ENCODE peak calls at places on chromosome 17, in five cellular contexts. N, J, M, V and T are unnamed samples.

GRCh38 chr17:57819273-57819672 is 30.6 kb downstream of the MRPS23 start:
- DNase-seq in N (no peak), J (no peak), M (no peak), V (no peak), T (no peak)

GRCh38 chr17:43534909-43535308 is 11.2 kb downstream of the ETV4 start:
- DNase-seq in N (no peak), J (no peak), M (no peak), V (no peak), T (no peak)

GRCh38 chr17:13244511-13244910 is 226.7 kb upstream of the ELAC2 start:
- DNase-seq in N (no peak), J (no peak), M (no peak), V (no peak), T (no peak)

GRCh38 chr17:67718325-67718941 is 697 bp downstream of the NOL11 start:
- DNase-seq in N (no peak), J (no peak), M (no peak), V (peak), T (no peak)

GRCh38 chr17:38463451-38463858 is 35.2 kb downstream of the ARHGAP23 start:
- DNase-seq in N (no peak), J (peak), M (peak), V (no peak), T (no peak)

GRCh38 chr17:69269174-69269998 is 40.8 kb upstream of the ABCA10 start:
- DNase-seq in N (no peak), J (no peak), M (no peak), V (peak), T (no peak)

GRCh38 chr17:74408262-74408661 is 23.6 kb upstream of the GPRC5C start:
- DNase-seq in N (no peak), J (no peak), M (no peak), V (peak), T (no peak)

GRCh38 chr17:42288985-42289862 is 926 bp downstream of the STAT5A start:
- DNase-seq in N (no peak), J (peak), M (no peak), V (no peak), T (no peak)

GRCh38 chr17:57603978-57604377 is 141.1 kb downstream of the CCDC182 start:
- DNase-seq in N (no peak), J (no peak), M (no peak), V (no peak), T (no peak)

GRCh38 chr17:61487668-61488595 is 35.7 kb downstream of the TBX4 start:
- DNase-seq in N (peak), J (no peak), M (no peak), V (no peak), T (no peak)

GRCh38 chr17:81348097-81349055 is 46.9 kb upstream of the BAHCC1 start:
- DNase-seq in N (no peak), J (no peak), M (no peak), V (no peak), T (no peak)

GRCh38 chr17:46822388-46822921 is 4.0 kb upstream of the WNT3 start:
- DNase-seq in N (no peak), J (no peak), M (no peak), V (no peak), T (no peak)

GRCh38 chr17:71455219-71455618 is 665.6 kb upstream of the SOX9 start:
- DNase-seq in N (no peak), J (no peak), M (no peak), V (no peak), T (no peak)

GRCh38 chr17:29250666-29251065 is 4.0 kb downstream of the CRYBA1 start:
- DNase-seq in N (no peak), J (no peak), M (no peak), V (no peak), T (no peak)

GRCh38 chr17:26782153-26782552 is 511.8 kb upstream of the WSB1 start:
- DNase-seq in N (no peak), J (no peak), M (no peak), V (no peak), T (no peak)

GRCh38 chr17:28747046-28747691 is 3.4 kb downstream of the TRAF4 start:
- DNase-seq in N (no peak), J (no peak), M (peak), V (no peak), T (no peak)

GRCh38 chr17:32822996-32823395 is 53.9 kb downstream of the MYO1D start:
- DNase-seq in N (no peak), J (no peak), M (no peak), V (no peak), T (no peak)

GRCh38 chr17:4304417-4305027 is 40.7 kb upstream of the ANKFY1 start:
- DNase-seq in N (peak), J (peak), M (peak), V (peak), T (no peak)

GRCh38 chr17:4504188-4504587 is 5.5 kb downstream of the SPNS2 start:
- DNase-seq in N (no peak), J (no peak), M (no peak), V (no peak), T (no peak)

GRCh38 chr17:77242118-77242800 is 101.5 kb downstream of the SEC14L1 start:
- DNase-seq in N (no peak), J (no peak), M (no peak), V (no peak), T (no peak)

GRCh38 chr17:47989700-47990099 is 18.8 kb downstream of the CDK5RAP3 start:
- DNase-seq in N (no peak), J (no peak), M (no peak), V (no peak), T (no peak)

GRCh38 chr17:68600881-68601564 is at the start of gene FAM20A:
- DNase-seq in N (peak), J (peak), M (no peak), V (no peak), T (no peak)

GRCh38 chr17:41167561-41167960 is 460 bp downstream of the KRTAP4-3 start:
- DNase-seq in N (no peak), J (no peak), M (no peak), V (no peak), T (no peak)

GRCh38 chr17:35523296-35523695 is 14.2 kb downstream of the SLFN12L start:
- DNase-seq in N (no peak), J (no peak), M (no peak), V (no peak), T (no peak)

GRCh38 chr17:78798695-78799559 is 16.9 kb upstream of the CYTH1 start:
- DNase-seq in N (peak), J (no peak), M (no peak), V (peak), T (no peak)

GRCh38 chr17:63546308-63547082 is 3.8 kb upstream of the DCAF7 start:
- DNase-seq in N (no peak), J (no peak), M (no peak), V (no peak), T (no peak)

GRCh38 chr17:16007439-16007838 is 7.8 kb downstream of the TTC19 start:
- DNase-seq in N (no peak), J (no peak), M (no peak), V (no peak), T (no peak)

GRCh38 chr17:79668344-79669250 is 57.7 kb upstream of the RBFOX3 start:
- DNase-seq in N (no peak), J (no peak), M (no peak), V (no peak), T (no peak)

GRCh38 chr17:79324219-79324618 is 249.6 kb downstream of the ENGASE start:
- DNase-seq in N (no peak), J (no peak), M (no peak), V (no peak), T (no peak)

GRCh38 chr17:207775-208174 is 26.3 kb upstream of the DOC2B start:
- DNase-seq in N (no peak), J (no peak), M (no peak), V (no peak), T (no peak)

GRCh38 chr17:81991684-81992513 is 14.5 kb downstream of the ASPSCR1 start:
- DNase-seq in N (peak), J (peak), M (peak), V (peak), T (peak)

DNA sequence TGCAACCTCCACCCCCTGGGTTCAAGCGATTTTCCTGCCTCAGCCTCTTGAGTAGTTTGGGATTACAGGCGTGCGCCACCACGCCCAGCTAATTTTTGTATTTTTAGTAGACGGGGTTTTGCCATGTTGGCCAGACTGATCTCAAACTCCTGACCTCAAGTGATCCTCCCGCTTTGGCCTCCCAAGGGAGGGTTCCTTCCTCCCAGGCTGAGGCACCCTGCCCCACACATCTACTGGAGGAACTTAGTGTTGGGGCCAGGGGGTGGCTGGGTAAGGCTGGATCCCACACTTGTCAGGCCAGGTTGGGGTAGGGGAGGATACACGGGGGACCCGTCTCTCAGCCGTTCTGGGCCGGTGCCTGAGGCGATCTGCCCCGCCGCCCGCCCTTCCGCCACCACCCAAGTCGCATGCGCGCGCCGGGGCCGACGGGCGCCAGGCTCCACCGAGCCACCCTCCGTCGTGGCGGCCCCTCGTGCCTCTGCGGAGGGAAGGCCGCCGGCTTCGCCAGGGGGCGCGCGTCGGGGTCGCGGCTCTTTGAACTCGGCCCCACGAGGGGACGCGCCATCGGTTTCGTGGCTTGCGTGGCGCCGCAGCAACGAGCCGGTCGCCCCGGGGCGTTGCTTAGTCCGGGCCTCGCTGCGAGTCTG is 15.9 kb downstream of the GRB7 start:
- DNase-seq in N (no peak), J (peak), M (no peak), V (no peak), T (no peak)
- H3K27ac ChIP-seq in N (no peak), J (peak), M (peak), V (peak), T (peak)

GRCh38 chr17:70375813-70376448 is 206.6 kb downstream of the KCNJ2 start:
- DNase-seq in N (no peak), J (no peak), M (no peak), V (no peak), T (no peak)
- H3K27ac ChIP-seq in N (no peak), J (no peak), M (no peak), V (no peak), T (no peak)

DNA sequence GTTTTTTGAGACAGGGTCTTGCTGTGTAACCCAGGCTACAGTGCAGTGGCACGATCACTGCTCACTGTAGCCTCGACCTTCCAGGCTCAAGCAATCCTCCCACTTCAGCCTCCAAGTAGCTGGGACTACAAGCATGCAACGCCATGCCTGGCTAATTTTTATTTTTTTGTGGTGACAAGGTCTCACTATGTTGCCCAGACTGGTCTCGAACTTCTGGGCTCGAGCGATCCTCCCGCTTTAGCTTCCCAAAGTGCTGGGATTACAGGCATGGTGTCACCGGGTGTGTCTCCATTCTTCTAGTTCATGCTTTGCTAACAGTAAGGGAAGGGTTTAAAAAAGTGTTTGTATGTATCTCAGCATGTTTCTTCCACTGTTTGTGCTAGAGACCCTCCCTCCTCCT is 101.8 kb downstream of the HIC1 start:
- DNase-seq in N (no peak), J (no peak), M (no peak), V (no peak), T (no peak)
- H3K27ac ChIP-seq in N (peak), J (no peak), M (no peak), V (no peak), T (no peak)

DNA sequence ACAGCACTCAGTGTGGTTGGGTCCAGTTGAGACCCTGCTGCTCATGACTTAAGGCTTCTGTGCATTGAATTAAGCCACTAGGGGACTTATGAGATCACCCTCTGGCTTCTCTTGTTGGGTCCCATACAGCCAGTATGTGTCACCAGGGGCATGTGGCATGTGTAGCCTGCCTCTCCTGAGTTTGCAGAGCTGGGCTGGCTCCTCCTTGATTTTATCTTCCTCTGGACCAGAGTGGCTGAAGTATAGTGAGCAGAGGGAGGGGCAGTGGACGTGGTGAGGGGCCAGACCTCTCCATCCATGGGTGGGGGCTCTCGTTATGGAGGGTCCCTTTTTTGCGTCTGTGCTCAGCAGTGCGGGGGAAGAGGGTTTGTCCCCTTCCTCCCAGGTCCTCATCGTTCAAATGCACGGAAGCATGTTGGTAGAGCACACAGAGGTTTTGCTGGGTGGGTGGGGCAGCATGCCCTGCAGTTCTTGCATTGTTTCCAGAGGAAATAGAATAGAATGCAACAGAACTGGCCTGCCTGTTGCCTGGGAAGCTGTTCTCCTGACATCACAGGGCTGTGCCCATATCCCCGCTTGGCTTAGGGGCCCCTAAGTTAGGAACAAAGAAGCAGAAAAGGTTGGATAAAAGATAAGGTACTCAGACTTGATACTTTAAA is 77.4 kb downstream of the SPECC1 start:
- DNase-seq in N (no peak), J (no peak), M (no peak), V (no peak), T (no peak)
- H3K27ac ChIP-seq in N (no peak), J (peak), M (peak), V (no peak), T (no peak)

GRCh38 chr17:50447870-50448573 is 20.7 kb downstream of the CHAD start:
- DNase-seq in N (no peak), J (no peak), M (no peak), V (peak), T (no peak)

GRCh38 chr17:50453901-50454300 is 14.8 kb downstream of the CHAD start:
- DNase-seq in N (no peak), J (no peak), M (no peak), V (no peak), T (no peak)

GRCh38 chr17:50451943-50452626 is 16.6 kb downstream of the CHAD start:
- DNase-seq in N (no peak), J (no peak), M (no peak), V (no peak), T (no peak)

GRCh38 chr17:50457621-50458020 is 11.1 kb downstream of the CHAD start:
- DNase-seq in N (no peak), J (no peak), M (no peak), V (no peak), T (no peak)

DNA sequence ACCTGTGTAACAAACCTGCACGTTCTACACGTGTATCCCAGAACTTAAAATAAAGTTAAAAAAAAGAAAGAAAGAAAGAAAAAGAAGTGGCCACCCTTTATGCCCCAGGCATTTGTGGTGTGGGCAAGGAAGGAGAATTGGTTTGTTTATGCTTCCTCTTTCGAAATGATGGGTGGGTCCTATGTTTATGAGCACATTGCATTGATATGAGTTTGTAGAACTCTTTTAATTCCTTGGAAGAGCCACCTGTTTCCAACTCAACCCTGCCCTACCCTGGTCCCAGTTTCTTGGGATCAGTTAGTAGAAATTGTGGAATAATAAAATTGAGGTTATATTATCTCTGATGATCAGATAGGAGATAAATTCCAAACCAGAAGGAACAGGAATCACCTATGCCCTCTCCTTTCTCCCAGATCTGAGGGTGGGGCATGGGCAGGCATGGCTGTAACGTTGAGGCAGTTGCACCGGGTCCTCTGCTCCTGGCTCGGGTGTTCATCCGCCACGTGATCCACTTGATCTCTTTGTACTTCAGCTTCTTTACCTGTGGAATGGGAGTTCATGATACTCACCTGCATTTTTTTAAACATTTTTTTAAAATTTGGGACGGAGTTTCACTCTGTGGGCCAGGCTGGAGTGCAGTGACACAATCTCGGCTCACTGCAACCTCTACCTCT is 15.9 kb downstream of the CHAD start:
- DNase-seq in N (no peak), J (no peak), M (no peak), V (no peak), T (no peak)
- H3K27ac ChIP-seq in N (no peak), J (no peak), M (no peak), V (no peak), T (no peak)